ENCODE peak calls at places on chromosomes 6 and 20, in four cellular contexts. Z is IMR-90, B is K562, W is H9. V is an unnamed sample.

GRCh38 chr6:83108378-83108777 is 40.9 kb downstream of the DOP1A start:
- DNase-seq in B (no peak), Z (no peak), W (no peak), V (no peak)

GRCh38 chr6:49570474-49571079 is 20.1 kb downstream of the C6orf141 start:
- DNase-seq in Z (peak; percentile 1), W (no peak), B (no peak), V (no peak)

GRCh38 chr20:48626226-48626937 is 201.4 kb downstream of the PREX1 start:
- DNase-seq in Z (peak; percentile 44), B (no peak), W (no peak), V (peak; percentile 61)

GRCh38 chr6:75528423-75528822 is 34.8 kb upstream of the FILIP1 start:
- DNase-seq in Z (peak; percentile 27), W (no peak), B (no peak), V (no peak)

GRCh38 chr6:78614961-78615360 is 252.4 kb upstream of the IRAK1BP1 start:
- DNase-seq in Z (no peak), W (no peak), B (no peak), V (no peak)

GRCh38 chr6:101083533-101084172 is 202.5 kb upstream of the ASCC3 start:
- DNase-seq in Z (peak; percentile 79), W (no peak), B (no peak), V (no peak)

GRCh38 chr20:41119593-41120561 is 17.5 kb upstream of the PLCG1 start:
- DNase-seq in B (no peak), W (no peak), Z (no peak), V (no peak)

GRCh38 chr20:63542696-63543095 is 4.9 kb downstream of the SRMS start:
- DNase-seq in B (no peak), W (no peak), Z (no peak), V (no peak)

GRCh38 chr6:80165819-80166218 is 59.3 kb downstream of the BCKDHB start:
- DNase-seq in Z (peak; percentile 29), B (no peak), W (no peak), V (no peak)

GRCh38 chr20:53751394-53752368 is 158.0 kb upstream of the ZNF217 start:
- DNase-seq in W (no peak), Z (no peak), B (no peak), V (peak; percentile 56)

GRCh38 chr6:109186012-109186411 is 90.7 kb downstream of the CEP57L1 start:
- DNase-seq in Z (no peak), W (no peak), B (no peak), V (no peak)

GRCh38 chr20:51119914-51120313 is 97.0 kb upstream of the KCNG1 start:
- DNase-seq in W (no peak), B (no peak), Z (no peak), V (no peak)

GRCh38 chr20:49712918-49713778 is 530 bp downstream of the B4GALT5 start:
- DNase-seq in Z (peak; percentile 17), W (peak; percentile 41), B (peak; percentile 65), V (peak; percentile 53)

GRCh38 chr20:48234951-48235350 is 449.7 kb upstream of the SULF2 start:
- DNase-seq in W (no peak), B (no peak), Z (no peak), V (no peak)

GRCh38 chr6:47477497-47478232 is at the start of gene CD2AP:
- DNase-seq in B (peak; percentile 92), Z (peak; percentile 74), W (peak; percentile 97), V (peak; percentile 97)

GRCh38 chr20:47765715-47766594 is 19.3 kb downstream of the SULF2 start:
- DNase-seq in Z (no peak), W (peak; percentile 46), B (no peak), V (no peak)

GRCh38 chr6:15431762-15432495 is 186.1 kb downstream of the JARID2 start:
- DNase-seq in W (peak; percentile 16), Z (peak; percentile 59), B (no peak), V (no peak)

GRCh38 chr20:35269055-35269781 is 8.7 kb downstream of the MMP24OS start:
- DNase-seq in W (peak; percentile 92), Z (peak; percentile 62), B (peak; percentile 81), V (peak; percentile 54)

GRCh38 chr6:33407132-33407718 is 3.6 kb upstream of the PHF1 start:
- DNase-seq in W (no peak), Z (peak; percentile 69), B (no peak), V (no peak)
- TF ChIP-seq CTCF in W (peak; percentile 24), Z (peak; percentile 53), B (peak; percentile 56), V (peak; percentile 37)

GRCh38 chr6:121633309-121633708 is 197.9 kb downstream of the GJA1 start:
- DNase-seq in Z (no peak), W (no peak), B (no peak), V (no peak)
- H3K9me3 ChIP-seq in Z (peaks cover 19% of the 10 kb centered on the region), W (peaks cover 37% of the 10 kb centered on the region), B (no peaks in the 10 kb centered on the region), V (peaks cover 53% of the 10 kb centered on the region)

GRCh38 chr6:27312950-27313271 is 838 bp upstream of the POM121L2 start:
- DNase-seq in B (no peak), Z (no peak), W (no peak), V (no peak)
- H3K27me3 ChIP-seq in B (no peaks in the 10 kb centered on the region), Z (peaks cover 15% of the 10 kb centered on the region), W (peaks cover 24% of the 10 kb centered on the region), V (peaks cover 15% of the 10 kb centered on the region)

GRCh38 chr6:76682842-76683241 is 610.4 kb upstream of the IMPG1 start:
- DNase-seq in Z (peak; percentile 10), W (no peak), B (no peak), V (no peak)
- TF ChIP-seq CTCF in Z (peak; percentile 47), W (peak; percentile 69), B (no peak), V (peak; percentile 46)

GRCh38 chr6:157586476-157587126 is 205.6 kb downstream of the ZDHHC14 start:
- DNase-seq in B (no peak), W (no peak), Z (no peak), V (no peak)

GRCh38 chr6:157587127-157587729 is 206.2 kb downstream of the ZDHHC14 start:
- DNase-seq in B (no peak), W (no peak), Z (no peak), V (no peak)

GRCh38 chr6:157585274-157586087 is 204.5 kb downstream of the ZDHHC14 start:
- DNase-seq in B (no peak), W (no peak), Z (no peak), V (no peak)

GRCh38 chr6:157586088-157586414 is 205.1 kb downstream of the ZDHHC14 start:
- DNase-seq in Z (no peak), W (no peak), B (no peak), V (no peak)

GRCh38 chr6:157584036-157584435 is 203.0 kb downstream of the ZDHHC14 start:
- DNase-seq in Z (no peak), W (no peak), B (no peak), V (no peak)
- H3K9me3 ChIP-seq in Z (peaks cover 1% of the 10 kb centered on the region), W (no peaks in the 10 kb centered on the region), B (peaks cover 4% of the 10 kb centered on the region), V (no peaks in the 10 kb centered on the region)

GRCh38 chr20:2698186-2698817 is 5.7 kb downstream of the EBF4 start:
- DNase-seq in Z (no peak), B (no peak), W (no peak), V (no peak)
- H3K27me3 ChIP-seq in Z (peaks cover 64% of the 10 kb centered on the region), B (peaks cover 71% of the 10 kb centered on the region), W (peaks cover 31% of the 10 kb centered on the region), V (peaks cover 34% of the 10 kb centered on the region)

GRCh38 chr6:46254331-46254730 is 83.6 kb upstream of the ENPP5 start:
- DNase-seq in B (no peak), W (no peak), Z (no peak), V (no peak)
- TF ChIP-seq CTCF in B (no peak), W (no peak), Z (no peak), V (no peak)

GRCh38 chr6:104227502-104227901 is 632.2 kb downstream of the HACE1 start:
- DNase-seq in B (no peak), Z (no peak), W (no peak), V (no peak)

GRCh38 chr6:104226798-104227444 is 632.8 kb downstream of the HACE1 start:
- DNase-seq in B (no peak), Z (no peak), W (no peak), V (no peak)

GRCh38 chr6:104229057-104229456 is 630.7 kb downstream of the HACE1 start:
- DNase-seq in Z (no peak), W (no peak), B (no peak), V (no peak)
- H3K9me3 ChIP-seq in Z (peaks cover 5% of the 10 kb centered on the region), W (no peaks in the 10 kb centered on the region), B (no peaks in the 10 kb centered on the region), V (no peaks in the 10 kb centered on the region)